ENCODE peak calls at places on chromosomes 11 and 22, in six cellular contexts. G is GM03348, T is M059J, F is EL, X is frontal cortex, U is amygdala. H is an unnamed sample.

GRCh38 chr11:69542314-69543168 is 61.1 kb downstream of the LINC01488 start:
- DNase-seq in U (no peak), F (peak), T (peak), X (no peak), G (peak), H (no peak)

GRCh38 chr11:12192796-12193514 is 82.6 kb downstream of the MICAL2 start:
- DNase-seq in U (no peak), X (no peak), F (no peak), T (no peak), G (no peak), H (no peak)

GRCh38 chr11:70650075-70650909 is 252.0 kb downstream of the CTTN start:
- DNase-seq in U (no peak), X (peak), F (peak), T (peak), G (peak), H (peak)

GRCh38 chr11:74822187-74822586 is 73.5 kb downstream of the RNF169 start:
- DNase-seq in U (no peak), G (peak), X (peak), F (no peak), T (peak), H (no peak)

GRCh38 chr22:24981656-24982055 is 29.1 kb downstream of the KIAA1671 start:
- DNase-seq in X (no peak), G (no peak), F (no peak), T (no peak), U (no peak), H (no peak)

GRCh38 chr11:80993561-80993960 is 1552.7 kb upstream of the TENM4 start:
- DNase-seq in T (no peak), F (no peak), X (no peak), U (no peak), G (peak), H (no peak)

GRCh38 chr11:1353383-1354124 is 36.2 kb upstream of the BRSK2 start:
- DNase-seq in G (no peak), T (no peak), X (no peak), U (no peak), F (no peak), H (no peak)

GRCh38 chr11:56197367-56197766 is 20.9 kb downstream of the OR5J2 start:
- DNase-seq in U (no peak), G (no peak), X (no peak), F (no peak), T (no peak), H (no peak)

GRCh38 chr11:110184974-110185597 is 91.9 kb downstream of the ZC3H12C start:
- DNase-seq in G (no peak), X (no peak), F (peak), U (no peak), T (peak), H (no peak)

GRCh38 chr11:24145411-24145810 is 351.4 kb upstream of the LUZP2 start:
- DNase-seq in T (no peak), U (no peak), G (peak), F (peak), X (no peak), H (no peak)

H was measured in C1 segment of cervical spinal cord.